ENCODE peak calls at places on chromosomes 5 and 9, in four cellular contexts. W is CD4-positive, alpha-beta T cell; F is A549; B is psoas muscle. Y is an unnamed sample.
A peak's percentile ranks its signal among the peaks of the same experiment; 100 is the strongest.

GRCh38 chr5:165805756-165806155 is 2300.3 kb downstream of the MAT2B start:
- DNase-seq in W (no peak), B (no peak), F (no peak), Y (no peak)

GRCh38 chr5:169430676-169431075 is 129.7 kb upstream of the SLIT3 start:
- DNase-seq in B (no peak), W (no peak), F (no peak), Y (no peak)

GRCh38 chr5:133471699-133472098 is 140.6 kb downstream of the FSTL4 start:
- DNase-seq in W (no peak), F (no peak), B (no peak), Y (no peak)

GRCh38 chr9:83234541-83234940 is 171.6 kb upstream of the RASEF start:
- DNase-seq in F (no peak), W (no peak), B (no peak), Y (no peak)

GRCh38 chr5:127586371-127586770 is 62.5 kb upstream of the CTXN3 start:
- DNase-seq in F (no peak), W (no peak), B (no peak), Y (no peak)

GRCh38 chr9:36831381-36832231 is 202.5 kb downstream of the PAX5 start:
- DNase-seq in W (no peak), F (no peak), B (no peak), Y (no peak)

GRCh38 chr9:88559661-88560060 is 24.7 kb downstream of the NXNL2 start:
- DNase-seq in W (no peak), F (no peak), B (no peak), Y (no peak)

GRCh38 chr9:103397868-103398600 is 402.9 kb downstream of the CYLC2 start:
- DNase-seq in W (no peak), F (peak; percentile 21), B (no peak), Y (peak; percentile 80)

GRCh38 chr9:97900738-97901565 is 21.3 kb downstream of the TRMO start:
- DNase-seq in F (peak; percentile 74), W (no peak), B (no peak), Y (peak; percentile 27)

GRCh38 chr9:114694146-114694545 is 12.2 kb upstream of the TEX48 start:
- DNase-seq in F (no peak), W (no peak), B (no peak), Y (no peak)

GRCh38 chr5:142777858-142778257 is 7.7 kb downstream of the ARHGAP26 start:
- DNase-seq in W (no peak), B (no peak), F (no peak), Y (no peak)

GRCh38 chr9:72703574-72703973 is 182.2 kb downstream of the TMC1 start:
- DNase-seq in B (no peak), F (no peak), W (no peak), Y (no peak)

DNA sequence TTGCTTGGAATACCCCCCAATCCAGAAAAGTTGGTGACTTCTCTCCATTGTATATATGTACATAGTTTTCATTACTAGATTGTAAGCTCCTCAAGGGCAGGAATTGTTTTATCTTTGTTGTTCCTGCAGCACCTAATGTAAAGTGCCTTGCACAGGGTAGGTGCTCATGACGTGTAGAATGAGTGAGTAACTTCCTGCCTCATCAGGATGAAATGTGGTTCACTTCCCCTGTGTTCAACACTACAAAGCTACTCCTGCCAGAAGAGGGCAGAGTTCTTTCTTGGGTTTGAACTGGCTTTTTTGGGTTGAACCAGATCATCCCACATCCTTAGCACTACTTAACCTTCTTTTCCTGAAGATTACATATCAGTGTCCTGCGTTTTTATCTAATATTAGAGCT is 23.9 kb downstream of the GTF3C4 start:
- DNase-seq in F (no peak), W (no peak), B (no peak), Y (no peak)
- TF ChIP-seq CTCF in F (no peak), W (peak; percentile 14), B (no peak), Y (no peak)

GRCh38 chr9:125472926-125473701 is 211.5 kb downstream of the GAPVD1 start:
- DNase-seq in B (no peak), W (no peak), F (no peak), Y (no peak)

GRCh38 chr9:125468646-125469045 is 207.0 kb downstream of the GAPVD1 start:
- DNase-seq in B (no peak), W (no peak), F (no peak), Y (no peak)

GRCh38 chr9:125467341-125467740 is 205.7 kb downstream of the GAPVD1 start:
- DNase-seq in B (no peak), F (no peak), W (no peak), Y (no peak)

GRCh38 chr9:125472562-125472925 is 210.9 kb downstream of the GAPVD1 start:
- DNase-seq in F (no peak), W (no peak), B (no peak), Y (no peak)

GRCh38 chr9:125470767-125471580 is 209.3 kb downstream of the GAPVD1 start:
- DNase-seq in F (no peak), W (no peak), B (no peak), Y (no peak)
- TF ChIP-seq CTCF in F (no peak), W (no peak), B (no peak), Y (no peak)

GRCh38 chr5:155147222-155147621 is 133.7 kb downstream of the KIF4B start:
- DNase-seq in W (no peak), F (no peak), B (no peak), Y (no peak)
- TF ChIP-seq CTCF in W (peak; percentile 14), F (peak; percentile 44), B (no peak), Y (peak; percentile 33)

GRCh38 chr5:60295423-60295822 is 401.9 kb upstream of the PDE4D start:
- DNase-seq in B (no peak), F (no peak), W (no peak), Y (no peak)
- TF ChIP-seq CTCF in B (no peak), F (peak; percentile 61), W (no peak), Y (no peak)

GRCh38 chr5:93789173-93790070 is 48.0 kb upstream of the POU5F2 start:
- DNase-seq in B (no peak), W (no peak), F (no peak), Y (no peak)
- TF ChIP-seq CTCF in B (no peak), W (no peak), F (no peak), Y (no peak)

GRCh38 chr9:106974341-106974740 is 111.4 kb downstream of the ZNF462 start:
- DNase-seq in W (no peak), F (no peak), B (no peak), Y (no peak)

GRCh38 chr9:106980551-106981101 is 117.7 kb downstream of the ZNF462 start:
- DNase-seq in W (no peak), F (no peak), B (no peak), Y (no peak)

GRCh38 chr9:106970976-106971457 is 108.1 kb downstream of the ZNF462 start:
- DNase-seq in B (no peak), W (no peak), F (no peak), Y (no peak)

GRCh38 chr9:106981396-106982287 is 118.7 kb downstream of the ZNF462 start:
- DNase-seq in B (no peak), F (no peak), W (no peak), Y (no peak)

DNA sequence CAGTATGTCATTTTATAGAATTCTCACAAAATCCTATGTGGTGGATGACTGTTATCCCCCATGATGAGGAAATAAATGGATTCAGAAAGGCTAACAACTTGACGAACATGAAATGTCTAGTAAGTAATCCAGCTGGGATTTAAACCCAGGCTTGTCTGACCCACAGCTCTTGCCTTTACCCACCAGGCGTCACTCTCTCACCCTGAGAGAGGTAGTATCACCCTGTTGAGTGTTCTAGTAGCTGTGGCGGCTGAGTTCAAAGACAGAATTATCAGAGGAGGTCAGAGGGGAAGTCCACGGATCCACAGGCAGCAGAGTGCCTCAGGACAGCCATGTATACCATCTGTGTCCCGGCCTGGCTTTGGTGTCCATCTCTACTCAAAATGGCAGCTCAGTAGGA is 113.8 kb downstream of the ZNF462 start:
- DNase-seq in W (no peak), B (no peak), F (no peak), Y (no peak)
- TF ChIP-seq CTCF in W (no peak), B (no peak), F (no peak), Y (no peak)

GRCh38 chr9:33184947-33185346 is 17.8 kb upstream of the B4GALT1 start:
- DNase-seq in F (no peak), B (no peak), W (no peak), Y (no peak)

GRCh38 chr9:33179298-33179697 is 12.2 kb upstream of the B4GALT1 start:
- DNase-seq in B (no peak), F (no peak), W (no peak), Y (no peak)

GRCh38 chr9:33177633-33178032 is 10.5 kb upstream of the B4GALT1 start:
- DNase-seq in B (no peak), F (no peak), W (no peak), Y (no peak)

GRCh38 chr9:33185406-33185805 is 18.3 kb upstream of the B4GALT1 start:
- DNase-seq in B (no peak), W (no peak), F (no peak), Y (no peak)

GRCh38 chr9:33180526-33181184 is 13.5 kb upstream of the B4GALT1 start:
- DNase-seq in B (no peak), F (no peak), W (no peak), Y (no peak)
- TF ChIP-seq CTCF in B (no peak), F (no peak), W (no peak), Y (no peak)